ENCODE peak calls at places on chromosomes 5 and 9, in nine cellular contexts. G is MCF 10A; S is activated gamma-delta T cell; A is stimulated activated CD8-positive, alpha-beta memory T cell treated with anti-CD3 and anti-CD28 coated beads, Interleukin-7, amount 100 ng/mL, for 4 hours; H is adrenal gland; C is NCI-H524; J is stimulated activated CD4-positive, alpha-beta T cell treated with anti-CD3 and anti-CD28 coated beads, Interleukin-4, amount 100 ng/mL, for 48 hours; K is T-helper 2 cell; L is kidney epithelial cell. R is an unnamed sample.

GRCh38 chr5:54088081-54088480 is 222.3 kb downstream of the ARL15 start:
- DNase-seq in G (no peak), S (no peak), A (no peak), H (no peak), C (no peak), J (no peak), K (no peak), L (no peak), R (no peak)

GRCh38 chr5:109907751-109908150 is 218.0 kb downstream of the MAN2A1 start:
- DNase-seq in G (peak), S (no peak), A (no peak), H (no peak), C (peak), J (no peak), K (no peak), L (peak), R (no peak)

GRCh38 chr9:113513541-113513940 is 50.0 kb downstream of the RGS3 start:
- DNase-seq in G (no peak), S (no peak), A (no peak), H (no peak), C (no peak), J (no peak), K (no peak), L (no peak), R (peak)

GRCh38 chr5:103674739-103675138 is 112.2 kb upstream of the NUDT12 start:
- DNase-seq in G (no peak), S (no peak), A (no peak), H (peak), C (no peak), J (no peak), K (no peak), L (no peak), R (no peak)

GRCh38 chr5:95241155-95241554 is 43.7 kb downstream of the MCTP1 start:
- DNase-seq in G (no peak), S (no peak), A (no peak), H (no peak), C (no peak), J (no peak), K (no peak), L (no peak), R (no peak)

GRCh38 chr9:121958530-121958929 is 134.6 kb downstream of the TTLL11 start:
- DNase-seq in G (peak), S (no peak), A (no peak), H (no peak), C (no peak), J (no peak), K (no peak), L (no peak), R (no peak)

GRCh38 chr9:115367780-115368179 is 249.8 kb upstream of the TNC start:
- DNase-seq in G (no peak), S (no peak), A (no peak), H (no peak), C (no peak), J (no peak), K (no peak), L (no peak), R (no peak)

GRCh38 chr5:130471-131175 is 38.7 kb downstream of the PLEKHG4B start:
- DNase-seq in G (no peak), S (no peak), A (no peak), H (no peak), C (no peak), J (no peak), K (no peak), L (no peak), R (no peak)

GRCh38 chr5:179886190-179886589 is 21.5 kb downstream of the TBC1D9B start:
- DNase-seq in G (no peak), S (no peak), A (no peak), H (no peak), C (no peak), J (no peak), K (no peak), L (no peak), R (no peak)

GRCh38 chr5:73799401-73799972 is 173.5 kb downstream of the ARHGEF28 start:
- DNase-seq in G (no peak), S (no peak), A (no peak), H (no peak), C (no peak), J (no peak), K (no peak), L (no peak), R (no peak)

GRCh38 chr5:92687793-92688467 is 893.1 kb downstream of the NR2F1-AS1 start:
- DNase-seq in G (peak), S (no peak), A (no peak), H (no peak), C (peak), J (no peak), K (no peak), L (no peak), R (peak)

GRCh38 chr9:109192732-109193361 is 25.8 kb upstream of the FRRS1L start:
- DNase-seq in G (peak), S (no peak), A (no peak), H (peak), C (peak), J (no peak), K (no peak), L (no peak), R (peak)

GRCh38 chr5:65861830-65862241 is 64.5 kb upstream of the ERBIN start:
- DNase-seq in G (peak), S (no peak), A (no peak), H (no peak), C (no peak), J (no peak), K (no peak), L (peak), R (no peak)

GRCh38 chr9:127561491-127562270 is 50.4 kb upstream of the STXBP1 start:
- DNase-seq in G (peak), S (no peak), A (no peak), H (peak), C (no peak), J (no peak), K (no peak), L (peak), R (peak)

GRCh38 chr9:385818-386398 is 171.2 kb downstream of the DOCK8 start:
- DNase-seq in G (peak), S (no peak), A (no peak), H (peak), C (peak), J (no peak), K (no peak), L (peak), R (peak)

GRCh38 chr5:83583859-83584258 is 112.3 kb downstream of the VCAN start:
- DNase-seq in G (peak), S (no peak), A (no peak), H (no peak), C (no peak), J (no peak), K (no peak), L (no peak), R (no peak)

GRCh38 chr5:155508673-155509072 is 495.1 kb downstream of the KIF4B start:
- DNase-seq in G (no peak), S (no peak), A (no peak), H (no peak), C (no peak), J (no peak), K (no peak), L (no peak), R (no peak)

GRCh38 chr9:2043881-2044462 is 28.8 kb downstream of the SMARCA2 start:
- DNase-seq in G (no peak), S (no peak), A (no peak), H (no peak), C (no peak), J (no peak), K (no peak), L (no peak), R (no peak)

GRCh38 chr9:90842984-90843383 is 41.4 kb downstream of the SYK start:
- DNase-seq in G (no peak), S (no peak), A (no peak), H (no peak), C (no peak), J (no peak), K (no peak), L (no peak), R (no peak)

GRCh38 chr9:124450241-124450924 is at the start of gene ADGRD2:
- DNase-seq in G (no peak), S (no peak), A (no peak), H (no peak), C (peak), J (no peak), K (no peak), L (no peak), R (peak)

GRCh38 chr9:89189215-89189614 is 10.6 kb upstream of the SHC3 start:
- DNase-seq in G (peak), S (no peak), A (no peak), H (no peak), C (no peak), J (no peak), K (no peak), L (no peak), R (no peak)

GRCh38 chr5:107032629-107033028 is 638.1 kb downstream of the EFNA5 start:
- DNase-seq in G (no peak), S (no peak), A (no peak), H (no peak), C (no peak), J (no peak), K (no peak), L (no peak), R (no peak)

GRCh38 chr5:159855476-159856157 is 60.7 kb upstream of the ADRA1B start:
- DNase-seq in G (no peak), S (no peak), A (no peak), H (no peak), C (no peak), J (no peak), K (no peak), L (no peak), R (no peak)

GRCh38 chr5:131589510-131590348 is 45.3 kb downstream of the RAPGEF6 start:
- DNase-seq in G (peak), S (no peak), A (no peak), H (peak), C (peak), J (no peak), K (peak), L (no peak), R (peak)

GRCh38 chr5:155616779-155617392 is 603.3 kb downstream of the KIF4B start:
- DNase-seq in G (peak), S (no peak), A (no peak), H (no peak), C (peak), J (peak), K (peak), L (no peak), R (peak)

GRCh38 chr5:179244051-179244450 is 101.2 kb downstream of the ADAMTS2 start:
- DNase-seq in G (no peak), S (no peak), A (no peak), H (no peak), C (no peak), J (no peak), K (no peak), L (no peak), R (no peak)